ENCODE peak calls at places on chromosomes 1 and 21, in seven cellular contexts. H is PC-9, N is GM23248, K is fibroblast of lung, G is neural progenitor cell, F is K562, T is GM23338. M is an unnamed sample.

GRCh38 chr21:14956826-14957225 is 108.0 kb downstream of the NRIP1 start:
- DNase-seq in F (no peak), K (no peak), H (peak; percentile 66), G (no peak), N (peak; percentile 84), T (no peak), M (peak; percentile 15)

GRCh38 chr1:64124751-64125445 is 78.5 kb upstream of the UBE2U start:
- DNase-seq in G (no peak), N (no peak), K (peak; percentile 42), H (no peak), T (no peak), F (no peak), M (no peak)

GRCh38 chr1:156431366-156432108 is 62.5 kb downstream of the RHBG start:
- DNase-seq in G (no peak), H (no peak), T (no peak), K (no peak), N (no peak), F (no peak), M (no peak)

GRCh38 chr1:100631015-100631521 is 88.5 kb upstream of the VCAM1 start:
- DNase-seq in T (no peak), K (peak; percentile 60), F (no peak), N (peak; percentile 89), H (peak; percentile 91), G (no peak), M (peak; percentile 20)

GRCh38 chr1:42765832-42766722 is 751 bp downstream of the P3H1 start:
- DNase-seq in N (peak; percentile 86), G (peak; percentile 82), F (peak; percentile 63), K (peak; percentile 82), T (peak; percentile 81), H (no peak), M (peak; percentile 80)

GRCh38 chr1:66351913-66352312 is 182.0 kb upstream of the SGIP1 start:
- DNase-seq in T (peak; percentile 39), N (peak; percentile 37), H (no peak), G (no peak), F (no peak), K (no peak), M (no peak)

GRCh38 chr1:200042119-200042436 is 14.6 kb downstream of the NR5A2 start:
- DNase-seq in G (peak; percentile 58), K (no peak), H (no peak), F (no peak), T (peak; percentile 66), N (peak; percentile 15), M (no peak)

GRCh38 chr1:1421147-1421906 is at the start of gene ANKRD65:
- DNase-seq in N (no peak), F (no peak), G (peak; percentile 42), K (no peak), H (no peak), T (no peak), M (no peak)

GRCh38 chr1:119747451-119747850 is 21.3 kb downstream of the HMGCS2 start:
- DNase-seq in N (no peak), T (no peak), H (no peak), K (no peak), F (no peak), G (peak; percentile 67), M (no peak)

GRCh38 chr1:11825131-11825530 is 19.1 kb downstream of the CLCN6 start:
- DNase-seq in T (no peak), N (no peak), G (no peak), H (no peak), F (no peak), K (no peak), M (no peak)

GRCh38 chr1:25672763-25673409 is 56.3 kb downstream of the MAN1C1 start:
- DNase-seq in F (no peak), G (no peak), T (no peak), K (no peak), N (no peak), H (no peak), M (no peak)

GRCh38 chr1:25669781-25670567 is 53.4 kb downstream of the MAN1C1 start:
- DNase-seq in F (no peak), K (no peak), G (peak; percentile 47), N (no peak), H (no peak), T (no peak), M (no peak)

GRCh38 chr1:25673962-25674928 is 57.7 kb downstream of the MAN1C1 start:
- DNase-seq in K (no peak), H (no peak), T (no peak), N (no peak), F (no peak), G (no peak), M (no peak)

GRCh38 chr1:25673456-25673855 is 56.9 kb downstream of the MAN1C1 start:
- DNase-seq in T (no peak), H (no peak), N (no peak), K (no peak), G (no peak), F (no peak), M (no peak)

GRCh38 chr1:25671929-25672328 is 55.3 kb downstream of the MAN1C1 start:
- DNase-seq in H (no peak), N (no peak), G (no peak), K (no peak), F (no peak), T (no peak), M (no peak)
- TF ChIP-seq EZH2 in H (no peak), N (no peak), G (no peak), K (no peak), F (no peak), T (no peak), M (no peak)

DNA sequence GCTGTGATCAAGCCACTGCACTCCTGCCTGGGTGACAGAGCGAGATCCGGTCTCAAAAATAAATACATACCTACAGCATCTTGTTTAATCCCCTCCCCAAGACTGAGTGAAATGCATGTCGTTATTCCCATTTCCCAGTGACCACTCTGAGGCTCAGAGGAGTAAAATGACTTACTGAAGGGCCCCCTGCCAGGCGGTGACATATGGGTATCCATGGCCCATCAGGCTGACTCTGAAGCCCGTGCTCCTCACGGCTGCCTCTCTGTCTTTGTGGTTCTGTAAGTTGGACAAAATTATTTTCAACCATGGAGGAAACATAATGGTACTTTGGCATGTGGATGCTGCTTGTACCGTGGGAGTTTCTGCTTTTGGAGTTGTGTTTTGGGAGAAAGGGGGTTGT is 17.3 kb upstream of the PINK1 start:
- DNase-seq in K (no peak), T (no peak), G (no peak), N (no peak), F (no peak), H (no peak), M (no peak)
- H2AFZ ChIP-seq in K (peak overlapping the region; percentile 80), T (peak overlapping the region; percentile 76), G (peak overlapping the region; percentile 26), N (peak overlapping the region; percentile 79), F (peak overlapping the region; percentile 51), H (no peak overlapping the region), M (peak overlapping the region; percentile 6)

GRCh38 chr1:204829133-204829532 is 41.5 kb upstream of the NFASC start:
- DNase-seq in F (no peak), G (peak; percentile 32), T (peak; percentile 52), N (peak; percentile 34), K (no peak), H (no peak), M (no peak)

GRCh38 chr1:204826970-204827369 is 43.7 kb upstream of the NFASC start:
- DNase-seq in F (peak; percentile 73), N (peak; percentile 56), H (no peak), G (peak; percentile 68), K (no peak), T (peak; percentile 91), M (no peak)

GRCh38 chr1:204834329-204834728 is 36.3 kb upstream of the NFASC start:
- DNase-seq in G (peak; percentile 59), K (no peak), F (no peak), T (peak; percentile 72), N (no peak), H (no peak), M (no peak)

GRCh38 chr1:204830671-204831585 is 39.7 kb upstream of the NFASC start:
- DNase-seq in T (peak; percentile 24), K (no peak), N (no peak), F (no peak), G (peak; percentile 7), H (no peak), M (no peak)

DNA sequence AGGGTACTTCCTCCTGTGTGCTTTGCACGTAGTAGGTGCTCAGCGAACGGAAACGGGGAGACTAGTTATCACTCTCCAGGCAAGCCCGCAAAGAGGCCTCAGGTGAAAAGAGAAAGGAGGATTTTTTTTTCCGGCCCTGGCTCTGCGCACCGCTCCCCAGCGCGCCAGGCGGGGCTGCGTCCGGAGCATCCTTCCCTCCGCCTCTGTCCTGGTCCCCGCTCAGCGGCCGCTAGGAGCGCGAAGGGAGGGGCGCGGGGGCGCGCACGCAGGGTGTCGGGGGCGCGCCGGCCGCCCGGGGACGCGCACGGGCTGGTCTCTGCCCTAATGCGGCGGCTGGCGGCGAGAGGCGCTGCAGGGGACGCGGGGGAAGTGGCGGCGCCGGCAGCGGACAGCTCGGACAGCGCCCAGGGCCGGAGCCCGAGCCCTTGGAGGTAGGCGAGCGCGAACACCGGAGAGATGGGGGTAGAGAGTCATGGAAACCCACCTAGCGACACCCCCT is 42.3 kb upstream of the NFASC start:
- DNase-seq in K (no peak), N (peak; percentile 96), H (no peak), F (peak; percentile 82), G (peak; percentile 96), T (peak; percentile 94), M (peak; percentile 2)
- TF ChIP-seq EZH2 in K (no peak), N (no peak), H (no peak), F (no peak), G (no peak), T (no peak), M (no peak)

GRCh38 chr1:225965231-225965630 is 24.2 kb upstream of the LEFTY2 start:
- DNase-seq in H (no peak), N (no peak), T (no peak), K (no peak), G (no peak), F (no peak), M (no peak)

GRCh38 chr1:225958041-225958440 is 17.0 kb upstream of the LEFTY2 start:
- DNase-seq in H (no peak), T (no peak), F (no peak), K (no peak), G (no peak), N (no peak), M (no peak)

GRCh38 chr1:225962440-225962975 is 21.5 kb upstream of the LEFTY2 start:
- DNase-seq in F (peak; percentile 91), N (peak; percentile 36), T (peak; percentile 83), G (peak; percentile 82), K (peak; percentile 15), H (no peak), M (peak; percentile 35)

GRCh38 chr1:225963735-225964530 is 22.9 kb upstream of the LEFTY2 start:
- DNase-seq in H (no peak), T (no peak), K (no peak), N (no peak), F (no peak), G (no peak), M (no peak)

DNA sequence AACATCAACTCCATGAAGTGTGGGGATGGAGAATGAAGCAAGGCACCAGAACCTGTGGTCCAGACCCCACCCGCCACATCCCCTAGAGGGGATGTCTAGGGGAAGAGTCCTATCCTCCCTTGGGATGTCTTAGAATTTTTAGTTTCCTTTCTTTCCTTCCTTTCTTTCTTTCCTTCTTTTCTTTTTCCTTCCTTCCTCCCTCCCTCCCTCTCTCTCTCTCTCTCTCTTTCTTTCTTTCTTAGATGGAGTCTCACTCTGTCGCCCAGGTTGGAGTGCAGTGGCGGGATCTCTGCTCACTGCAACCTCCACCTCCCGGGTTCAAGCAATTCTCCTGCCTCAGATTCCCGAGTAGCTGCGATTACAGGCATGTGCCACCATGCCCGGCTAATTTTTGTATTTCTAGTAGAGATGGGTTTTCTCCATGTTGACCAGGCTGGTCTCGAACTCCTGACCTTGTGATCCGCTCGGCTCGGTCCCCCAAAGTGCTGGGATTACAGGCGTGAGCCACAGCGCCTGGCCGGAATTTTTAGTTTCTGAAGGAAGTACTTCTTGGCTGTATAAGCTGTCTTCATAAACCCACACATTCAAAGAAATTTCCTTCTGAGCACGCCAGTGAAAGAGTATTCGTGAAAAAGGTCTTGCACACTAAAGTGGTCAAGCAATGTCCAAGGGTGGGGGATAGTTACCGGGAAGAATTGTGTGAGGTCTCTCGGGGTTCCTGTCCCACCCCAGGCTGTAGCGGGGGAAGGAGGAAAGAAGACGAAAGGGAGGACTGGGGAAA is 20.8 kb upstream of the LEFTY2 start:
- DNase-seq in N (no peak), F (no peak), G (no peak), T (no peak), H (no peak), K (no peak), M (no peak)
- H2AFZ ChIP-seq in N (peak overlapping the region; percentile 29), F (peak overlapping the region; percentile 89), G (no peak overlapping the region), T (no peak overlapping the region), H (no peak overlapping the region), K (no peak overlapping the region), M (peak overlapping the region; percentile 57)